ENCODE peak calls at places on chromosomes 3 and 15, in five cellular contexts. L is heart left ventricle, I is lower leg skin, S is prostate gland, U is upper lobe of left lung. B is an unnamed sample.

GRCh38 chr3:31230425-31230824 is 302.3 kb upstream of the STT3B start:
- DNase-seq in L (no peak), I (no peak), S (no peak), U (no peak), B (no peak)

GRCh38 chr15:44719293-44719999 is 8.1 kb downstream of the B2M start:
- DNase-seq in L (no peak), I (no peak), S (no peak), U (no peak), B (no peak)

GRCh38 chr3:162704238-162704637 is 1207.6 kb downstream of the OTOL1 start:
- DNase-seq in L (no peak), I (no peak), S (no peak), U (no peak), B (no peak)

GRCh38 chr3:138187296-138188012 is at the start of gene ARMC8:
- DNase-seq in L (peak), I (peak), S (peak), U (peak), B (no peak)

GRCh38 chr3:126152458-126152857 is 27.9 kb downstream of the ALDH1L1 start:
- DNase-seq in L (no peak), I (peak), S (no peak), U (no peak), B (no peak)

GRCh38 chr15:64229129-64229724 is 66.4 kb upstream of the PPIB start:
- DNase-seq in L (no peak), I (no peak), S (no peak), U (no peak), B (no peak)

GRCh38 chr3:32460031-32460749 is 42.5 kb downstream of the CMTM6 start:
- DNase-seq in L (no peak), I (no peak), S (no peak), U (no peak), B (no peak)

GRCh38 chr15:69660658-69661405 is 208.2 kb downstream of the RPLP1 start:
- DNase-seq in L (no peak), I (peak), S (no peak), U (no peak), B (no peak)

GRCh38 chr3:55252921-55253320 is 234.2 kb downstream of the WNT5A start:
- DNase-seq in L (no peak), I (no peak), S (no peak), U (no peak), B (no peak)

GRCh38 chr15:69576948-69577351 is 124.3 kb downstream of the RPLP1 start:
- DNase-seq in L (no peak), I (no peak), S (no peak), U (no peak), B (no peak)

GRCh38 chr15:29696950-29697738 is 125.1 kb downstream of the TJP1 start:
- DNase-seq in L (no peak), I (no peak), S (no peak), U (no peak), B (no peak)

GRCh38 chr3:108183971-108184370 is 38.3 kb downstream of the IFT57 start:
- DNase-seq in L (no peak), I (no peak), S (no peak), U (no peak), B (no peak)

GRCh38 chr3:9278498-9278897 is 29.1 kb upstream of the SRGAP3 start:
- DNase-seq in L (no peak), I (no peak), S (no peak), U (no peak), B (no peak)

GRCh38 chr3:186997061-186998054 is 67.0 kb downstream of the ST6GAL1 start:
- DNase-seq in L (no peak), I (peak), S (no peak), U (no peak), B (peak)
- TF ChIP-seq POLR2A in L (no peak), I (no peak), S (no peak), U (no peak), B (no peak)

DNA sequence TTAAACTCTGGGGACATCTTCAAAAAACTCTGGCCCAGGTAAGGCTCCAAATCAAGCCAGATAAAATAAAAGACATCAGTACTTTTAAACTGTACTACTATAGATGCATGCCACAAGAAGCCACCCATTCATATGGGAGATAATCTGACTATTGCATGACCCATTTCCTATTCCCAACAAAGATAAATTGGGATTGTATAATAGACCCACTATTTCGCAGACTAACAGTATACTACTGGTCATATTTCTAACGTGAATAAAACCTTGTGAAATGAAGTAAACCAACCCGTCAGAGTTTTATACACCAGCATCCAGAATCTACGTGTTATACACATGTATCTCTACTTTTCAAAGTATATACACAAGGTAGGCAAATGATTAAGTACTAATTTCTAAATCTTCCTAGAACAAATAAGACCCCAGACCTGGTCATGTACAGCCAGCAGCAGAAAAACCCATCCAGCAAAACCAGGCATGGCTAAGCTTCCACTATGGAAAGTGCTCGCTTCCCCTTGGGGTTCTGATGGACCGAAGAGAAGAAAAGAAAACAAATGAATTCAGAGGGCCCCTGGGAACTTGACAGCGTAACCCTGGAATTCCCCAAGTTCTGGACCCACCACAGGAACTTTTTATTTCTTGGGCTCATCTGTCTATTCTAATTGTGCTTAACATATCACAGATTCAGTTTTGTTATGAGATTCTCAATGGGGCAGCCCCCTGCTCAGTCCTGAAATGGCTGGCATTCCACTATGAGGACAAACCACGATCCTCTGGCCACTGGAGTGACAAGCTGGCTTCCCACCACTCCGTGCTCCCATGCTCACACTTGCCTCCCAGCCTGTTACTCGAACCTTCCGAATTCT is 69.1 kb downstream of the MB21D2 start:
- DNase-seq in L (no peak), I (no peak), S (no peak), U (no peak), B (no peak)
- TF ChIP-seq POLR2A in L (no peak), I (no peak), S (no peak), U (no peak), B (no peak)

DNA sequence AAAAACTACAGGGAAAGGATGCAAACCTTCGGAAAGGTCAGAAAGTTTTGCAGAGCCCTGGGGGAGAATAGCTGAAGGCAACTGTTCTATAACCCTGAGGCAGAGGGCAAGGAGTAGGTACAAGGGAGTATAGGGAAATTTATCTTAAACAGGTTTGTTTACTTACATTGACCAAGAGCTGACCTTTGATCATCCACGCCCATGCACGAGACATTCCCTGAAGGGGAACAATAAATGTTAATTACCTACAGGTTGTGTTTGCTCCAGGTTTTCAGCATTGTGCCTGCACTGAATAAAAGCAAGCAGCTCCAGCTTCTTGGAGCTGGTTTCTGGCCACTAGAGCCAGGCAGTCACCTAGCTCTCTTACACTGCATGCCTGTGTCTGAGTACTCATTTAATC is 524.5 kb upstream of the TGFBR2 start:
- DNase-seq in L (no peak), I (no peak), S (no peak), U (no peak), B (no peak)
- TF ChIP-seq POLR2A in L (no peak), I (no peak), S (no peak), U (no peak), B (no peak)

GRCh38 chr15:72979308-72979707 is 73.0 kb upstream of the NEO1 start:
- DNase-seq in L (no peak), I (no peak), S (no peak), U (no peak), B (no peak)
- TF ChIP-seq POLR2A in L (no peak), I (no peak), S (no peak), U (no peak), B (no peak)

DNA sequence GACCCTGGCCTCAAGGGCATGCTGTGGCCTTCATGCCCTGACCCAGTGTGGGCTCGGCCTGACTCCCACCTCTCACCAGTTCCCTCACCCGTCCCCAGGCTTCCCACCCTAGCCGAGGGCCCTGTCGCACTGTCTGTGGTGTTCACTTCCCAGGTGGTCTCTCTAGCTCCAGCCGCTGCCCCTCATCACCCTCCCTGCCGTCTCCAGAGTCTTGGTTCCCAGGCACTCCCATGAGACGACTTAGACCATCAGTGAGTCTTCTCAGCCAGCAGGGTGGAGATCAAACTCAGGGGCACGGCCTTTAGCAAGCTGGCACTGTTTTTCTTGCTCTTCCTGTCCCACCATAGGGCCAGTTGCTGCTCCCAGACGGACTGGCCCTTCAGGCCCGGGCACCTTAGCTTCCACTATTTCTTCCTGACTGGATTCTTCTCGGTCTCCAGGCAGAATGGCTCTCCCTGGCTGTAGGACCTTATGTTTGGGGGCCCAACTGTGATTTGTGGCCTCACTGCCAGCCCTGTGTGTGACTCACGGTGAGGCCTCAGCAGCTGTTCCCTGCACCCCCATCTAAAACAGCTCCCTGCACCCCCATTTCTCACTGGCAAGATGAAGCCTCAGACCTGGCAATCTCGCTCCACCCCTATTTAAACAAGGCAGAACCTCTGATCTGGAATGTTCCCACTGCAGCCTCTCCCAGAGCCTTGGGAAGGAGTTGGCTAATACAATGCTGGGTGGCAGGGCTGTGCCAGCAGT is 9.4 kb upstream of the PCSK6 start:
- DNase-seq in L (no peak), I (peak), S (no peak), U (no peak), B (no peak)
- TF ChIP-seq POLR2A in L (no peak), I (no peak), S (no peak), U (no peak), B (no peak)

B was measured in erythroblast.